ENCODE peak calls at places on chromosome 15, in ten cellular contexts. E, Q, S, K, G, Z, W, B, N and X are unnamed samples.

GRCh38 chr15:78000927-78001249 is 76.6 kb downstream of the TBC1D2B start:
- DNase-seq in B (no peak), S (no peak), E (no peak), Q (no peak), W (no peak), N (no peak), G (no peak), K (no peak), Z (no peak), X (no peak)

GRCh38 chr15:95284933-95285401 is 1045.5 kb upstream of the NR2F2 start:
- DNase-seq in N (peak; percentile 69), S (no peak), W (no peak), K (no peak), Q (peak; percentile 87), G (no peak), E (peak; percentile 89), B (no peak), Z (no peak), X (peak; percentile 66)

GRCh38 chr15:52133510-52134220 is 21.1 kb upstream of the BCL2L10 start:
- DNase-seq in Z (no peak), E (no peak), S (no peak), G (no peak), W (no peak), K (no peak), N (no peak), B (no peak), Q (no peak), X (no peak)

GRCh38 chr15:78629031-78629715 is 8.4 kb upstream of the CHRNA3 start:
- DNase-seq in E (no peak), N (no peak), G (no peak), Z (no peak), S (no peak), Q (no peak), K (no peak), W (no peak), B (no peak), X (no peak)

GRCh38 chr15:99718421-99718820 is 14.8 kb downstream of the LYSMD4 start:
- DNase-seq in W (no peak), B (no peak), G (no peak), E (no peak), Q (no peak), K (no peak), N (no peak), Z (no peak), S (no peak), X (no peak)

GRCh38 chr15:35693286-35693685 is 147.3 kb upstream of the DPH6 start:
- DNase-seq in Z (no peak), Q (peak; percentile 75), G (no peak), N (peak; percentile 81), E (peak; percentile 25), B (no peak), W (no peak), S (no peak), K (no peak), X (no peak)

GRCh38 chr15:89330119-89330518 is 4.5 kb downstream of the POLG start:
- DNase-seq in G (no peak), S (no peak), W (no peak), Z (no peak), K (no peak), B (no peak), E (no peak), Q (no peak), N (no peak), X (no peak)

GRCh38 chr15:42088801-42089640 is 5.3 kb downstream of the PLA2G4D start:
- DNase-seq in E (no peak), Z (no peak), W (no peak), N (no peak), B (no peak), K (no peak), G (no peak), S (no peak), Q (no peak), X (no peak)

GRCh38 chr15:60399246-60399915 is 1.6 kb upstream of the ANXA2 start:
- DNase-seq in Z (no peak), N (no peak), S (no peak), G (no peak), E (no peak), Q (no peak), K (no peak), W (no peak), B (no peak), X (no peak)

GRCh38 chr15:40878785-40879184 is 4.8 kb upstream of the RHOV start:
- DNase-seq in E (no peak), N (peak; percentile 59), S (no peak), Q (peak; percentile 32), Z (no peak), W (no peak), G (no peak), K (no peak), B (peak; percentile 36), X (no peak)

GRCh38 chr15:59334063-59334415 is 38.6 kb downstream of the MYO1E start:
- DNase-seq in E (no peak), K (no peak), S (no peak), Z (no peak), B (no peak), N (no peak), G (no peak), W (no peak), Q (no peak), X (no peak)

GRCh38 chr15:101723161-101723873 is 956 bp downstream of the TARS3 start:
- DNase-seq in Z (no peak), N (peak; percentile 28), W (no peak), B (peak; percentile 2), Q (peak; percentile 12), E (peak; percentile 15), G (no peak), S (peak; percentile 25), K (no peak), X (no peak)

GRCh38 chr15:80934761-80935221 is 54.8 kb downstream of the MESD start:
- DNase-seq in N (peak; percentile 57), K (no peak), G (no peak), Q (peak; percentile 78), E (peak; percentile 49), B (peak; percentile 42), S (no peak), Z (no peak), W (no peak), X (no peak)

GRCh38 chr15:101107101-101107500 is 144.7 kb downstream of the CHSY1 start:
- DNase-seq in W (no peak), Q (no peak), G (no peak), E (no peak), S (no peak), K (no peak), Z (no peak), B (no peak), N (no peak), X (peak; percentile 10)

GRCh38 chr15:75454471-75455418 is 3.3 kb upstream of the SIN3A start:
- DNase-seq in Q (peak; percentile 6), S (peak; percentile 90), K (peak; percentile 57), N (no peak), Z (no peak), E (no peak), G (peak; percentile 71), W (no peak), B (peak; percentile 42), X (peak; percentile 89)

GRCh38 chr15:39717134-39717533 is 65.5 kb downstream of the FSIP1 start:
- DNase-seq in Z (no peak), S (no peak), E (no peak), W (no peak), B (no peak), K (no peak), N (no peak), Q (no peak), G (no peak), X (no peak)

GRCh38 chr15:36598529-36599177 is 19.2 kb downstream of the CDIN1 start:
- DNase-seq in B (no peak), S (no peak), N (no peak), K (no peak), W (no peak), Z (no peak), E (peak; percentile 66), G (no peak), Q (peak; percentile 34), X (no peak)

GRCh38 chr15:52095597-52096262 is 16.8 kb downstream of the BCL2L10 start:
- DNase-seq in B (peak; percentile 45), Q (peak; percentile 96), Z (no peak), E (peak; percentile 97), S (no peak), W (no peak), G (no peak), K (no peak), N (peak; percentile 98), X (no peak)

GRCh38 chr15:42619641-42620371 is 44.4 kb downstream of the STARD9 start:
- DNase-seq in G (no peak), K (no peak), N (no peak), E (no peak), Z (no peak), W (no peak), S (no peak), B (no peak), Q (no peak), X (no peak)

GRCh38 chr15:78564743-78565096 is 600 bp upstream of the CHRNA5 start:
- DNase-seq in G (no peak), K (no peak), E (no peak), W (no peak), S (no peak), B (no peak), Z (no peak), Q (no peak), N (no peak), X (no peak)

GRCh38 chr15:88125578-88125977 is 131.0 kb downstream of the NTRK3 start:
- DNase-seq in N (no peak), K (no peak), Q (no peak), S (no peak), E (no peak), W (peak; percentile 61), B (no peak), G (no peak), Z (no peak), X (no peak)

GRCh38 chr15:56871867-56872266 is 46.6 kb upstream of the TCF12 start:
- DNase-seq in E (no peak), S (no peak), B (no peak), Z (no peak), W (no peak), G (no peak), K (no peak), Q (no peak), N (peak; percentile 2), X (no peak)

GRCh38 chr15:40238927-40239591 is at the start of gene PAK6:
- DNase-seq in Q (peak; percentile 31), B (peak; percentile 56), G (no peak), N (peak; percentile 44), Z (no peak), W (no peak), E (no peak), S (peak; percentile 34), K (peak; percentile 61), X (no peak)